ENCODE peak calls at places on chromosomes 12 and 14, in five cellular contexts. A, O, U, C and G are unnamed samples.

GRCh38 chr14:20697273-20698017 is 8.9 kb downstream of the ANG start:
- DNase-seq in A (peak), O (peak), U (no peak), C (peak), G (peak)

GRCh38 chr12:113867258-113867657 is 98.9 kb downstream of the RBM19 start:
- DNase-seq in A (peak), O (no peak), U (no peak), C (no peak), G (no peak)

GRCh38 chr14:103126873-103127304 is 3.6 kb downstream of the TNFAIP2 start:
- DNase-seq in A (peak), O (no peak), U (no peak), C (no peak), G (peak)

GRCh38 chr12:54052745-54053624 is 650 bp upstream of the HOXC4 start:
- DNase-seq in A (no peak), O (no peak), U (no peak), C (no peak), G (peak)

GRCh38 chr12:43318002-43318401 is 234.0 kb downstream of the ADAMTS20 start:
- DNase-seq in A (no peak), O (no peak), U (no peak), C (no peak), G (no peak)

GRCh38 chr14:89618821-89619551 is 202.0 kb upstream of the FOXN3 start:
- DNase-seq in A (peak), O (no peak), U (peak), C (peak), G (peak)

GRCh38 chr12:89756638-89757321 is 48.1 kb upstream of the ATP2B1 start:
- DNase-seq in A (no peak), O (no peak), U (no peak), C (peak), G (no peak)

GRCh38 chr12:74021937-74022336 is 515.7 kb upstream of the ATXN7L3B start:
- DNase-seq in A (peak), O (no peak), U (no peak), C (peak), G (peak)

GRCh38 chr12:25151476-25151875 is 43.5 kb downstream of the DNAI7 start:
- DNase-seq in A (peak), O (no peak), U (no peak), C (no peak), G (peak)

GRCh38 chr14:74685054-74685453 is 27.8 kb downstream of the AREL1 start:
- DNase-seq in A (no peak), O (no peak), U (no peak), C (no peak), G (no peak)

GRCh38 chr12:2013111-2013510 is 8.9 kb upstream of the DCP1B start:
- DNase-seq in A (no peak), O (no peak), U (no peak), C (no peak), G (no peak)

GRCh38 chr12:2016862-2017723 is 12.8 kb upstream of the DCP1B start:
- DNase-seq in A (no peak), O (no peak), U (no peak), C (no peak), G (no peak)

GRCh38 chr12:2011641-2012607 is 7.7 kb upstream of the DCP1B start:
- DNase-seq in A (peak), O (no peak), U (no peak), C (no peak), G (no peak)

GRCh38 chr12:2009623-2010022 is 5.4 kb upstream of the DCP1B start:
- DNase-seq in A (peak), O (no peak), U (no peak), C (no peak), G (no peak)

GRCh38 chr12:2013527-2014223 is 9.4 kb upstream of the DCP1B start:
- DNase-seq in A (peak), O (no peak), U (no peak), C (no peak), G (no peak)
- TF ChIP-seq CTCF in A (peak), O (no peak), U (no peak), C (no peak), G (no peak)

GRCh38 chr12:117818400-117818799 is 150.4 kb downstream of the KSR2 start:
- DNase-seq in A (no peak), O (no peak), U (no peak), C (no peak), G (no peak)

GRCh38 chr12:117819160-117819559 is 149.6 kb downstream of the KSR2 start:
- DNase-seq in A (no peak), O (no peak), U (no peak), C (no peak), G (no peak)

GRCh38 chr12:117825827-117826226 is 143.0 kb downstream of the KSR2 start:
- DNase-seq in A (no peak), O (no peak), U (no peak), C (no peak), G (no peak)

GRCh38 chr12:117820216-117820907 is 148.4 kb downstream of the KSR2 start:
- DNase-seq in A (no peak), O (no peak), U (no peak), C (no peak), G (no peak)

GRCh38 chr12:117821480-117822175 is 147.2 kb downstream of the KSR2 start:
- DNase-seq in A (no peak), O (no peak), U (no peak), C (no peak), G (no peak)
- H3K27ac ChIP-seq in A (no peak), O (no peak), U (no peak), C (no peak), G (no peak)

GRCh38 chr12:42104784-42105183 is 39.9 kb downstream of the GXYLT1 start:
- DNase-seq in A (no peak), O (no peak), U (no peak), C (no peak), G (no peak)

GRCh38 chr12:42104087-42104486 is 40.6 kb downstream of the GXYLT1 start:
- DNase-seq in A (no peak), O (no peak), U (no peak), C (no peak), G (no peak)

GRCh38 chr12:42099433-42099832 is 45.2 kb downstream of the GXYLT1 start:
- DNase-seq in A (no peak), O (no peak), U (no peak), C (no peak), G (no peak)

GRCh38 chr12:42103155-42103554 is 41.5 kb downstream of the GXYLT1 start:
- DNase-seq in A (no peak), O (no peak), U (no peak), C (no peak), G (no peak)

DNA sequence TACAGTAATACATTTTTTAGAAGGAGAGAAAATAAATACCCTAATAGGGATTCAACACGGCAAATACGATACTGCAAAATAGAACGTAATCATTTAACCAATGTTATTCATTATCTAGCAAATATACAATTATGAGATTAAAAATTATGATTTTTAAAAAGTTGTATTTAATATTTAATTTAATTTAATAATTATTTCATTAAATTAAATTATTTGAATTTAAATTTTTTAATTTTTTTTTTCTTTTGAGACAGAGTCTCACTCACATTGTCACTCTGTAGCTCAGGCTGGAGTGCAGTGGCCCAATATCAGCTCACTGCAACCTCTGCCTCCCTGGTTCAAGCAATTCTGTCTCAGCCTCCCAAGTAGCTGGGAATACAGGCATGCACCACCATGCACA is 42.0 kb downstream of the GXYLT1 start:
- DNase-seq in A (no peak), O (no peak), U (no peak), C (no peak), G (no peak)
- TF ChIP-seq POLR2AphosphoS5 in A (no peak), O (no peak), U (no peak), C (no peak), G (no peak)

GRCh38 chr12:2265461-2266167 is 212.8 kb downstream of the CACNA1C start:
- DNase-seq in A (no peak), O (no peak), U (peak), C (no peak), G (no peak)

GRCh38 chr12:2266666-2267623 is 214.2 kb downstream of the CACNA1C start:
- DNase-seq in A (no peak), O (no peak), U (peak), C (no peak), G (no peak)

GRCh38 chr12:2268478-2269286 is 215.9 kb downstream of the CACNA1C start:
- DNase-seq in A (no peak), O (no peak), U (no peak), C (no peak), G (no peak)

GRCh38 chr12:2270846-2271245 is 218.1 kb downstream of the CACNA1C start:
- DNase-seq in A (no peak), O (no peak), U (no peak), C (no peak), G (no peak)

GRCh38 chr12:2267624-2268477 is 215.1 kb downstream of the CACNA1C start:
- DNase-seq in A (peak), O (peak), U (peak), C (no peak), G (no peak)
- TF ChIP-seq CTCF in A (no peak), O (no peak), U (no peak), C (no peak), G (no peak)

DNA sequence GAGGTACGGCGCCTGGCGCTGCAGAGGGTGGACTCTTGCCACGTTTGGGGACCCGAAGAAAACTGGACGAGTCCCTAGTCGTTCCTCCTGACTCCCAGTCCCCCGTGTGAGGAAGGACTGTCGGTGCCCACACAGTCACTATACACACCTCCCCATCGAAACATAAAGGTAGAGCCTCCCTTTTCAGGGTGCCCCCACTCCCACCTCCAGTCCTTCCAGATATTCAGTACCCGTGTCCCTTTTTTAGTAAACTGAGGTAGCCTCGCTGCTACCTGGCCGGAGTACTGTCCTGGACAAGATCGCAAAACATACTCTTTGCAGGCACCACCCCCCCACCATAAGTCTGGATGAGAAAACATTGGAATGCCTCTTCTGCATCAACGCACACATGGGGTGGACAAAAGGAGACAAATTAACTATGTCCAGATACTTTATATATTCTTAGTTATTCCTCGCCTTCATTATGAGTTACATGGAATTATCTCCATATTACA is 610 bp upstream of the KMT2D start:
- DNase-seq in A (no peak), O (no peak), U (no peak), C (no peak), G (no peak)
- H3K27ac ChIP-seq in A (peak), O (peak), U (peak), C (peak), G (peak)

DNA sequence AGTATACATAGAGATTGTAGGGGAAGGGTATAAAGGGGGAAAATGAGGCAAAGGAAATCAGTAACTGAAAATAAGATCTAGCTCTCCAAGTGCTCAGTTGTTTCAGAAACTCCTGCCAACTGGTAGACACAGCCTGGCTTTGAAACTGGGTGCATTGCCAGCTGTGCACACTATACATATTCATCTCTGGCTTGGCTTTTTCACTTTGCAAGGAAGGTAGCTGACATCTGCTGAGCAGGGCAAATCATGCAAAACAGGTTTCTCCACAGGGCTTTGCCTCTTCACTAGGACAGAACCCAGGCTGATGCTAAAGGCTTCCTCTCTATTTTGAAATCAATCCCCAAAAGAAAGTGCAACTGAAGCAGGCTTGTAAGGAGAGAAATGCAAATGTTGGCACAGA is 101.5 kb downstream of the HELB start:
- DNase-seq in A (peak), O (no peak), U (no peak), C (no peak), G (no peak)
- TF ChIP-seq POLR2AphosphoS5 in A (no peak), O (no peak), U (no peak), C (no peak), G (no peak)

GRCh38 chr12:122859303-122860051 is 24.2 kb downstream of the HIP1R start:
- DNase-seq in A (no peak), O (no peak), U (peak), C (no peak), G (no peak)
- TF ChIP-seq CTCF in A (no peak), O (no peak), U (no peak), C (no peak), G (no peak)

GRCh38 chr14:59354666-59355065 is 110.5 kb downstream of the GPR135 start:
- DNase-seq in A (no peak), O (no peak), U (no peak), C (no peak), G (no peak)
- H3K27ac ChIP-seq in A (no peak), O (no peak), U (peak), C (no peak), G (no peak)